ENCODE peak calls at places on chromosomes 13 and 19, in five cellular contexts. Z, M, K, Q and E are unnamed samples.

GRCh38 chr19:41774515-41774980 is 19.2 kb downstream of the CEACAM6 start:
- DNase-seq in K (no peak), Q (no peak), Z (peak; percentile 38), M (no peak), E (no peak)

GRCh38 chr19:51726049-51726448 is 2.3 kb upstream of the HAS1 start:
- DNase-seq in M (peak; percentile 64), Q (no peak), K (no peak), Z (no peak), E (peak; percentile 33)

GRCh38 chr19:4553092-4553695 is 6.3 kb downstream of the SEMA6B start:
- DNase-seq in K (no peak), Z (no peak), Q (no peak), M (no peak), E (no peak)

GRCh38 chr19:14530505-14530904 is 1.1 kb downstream of the TECR start:
- DNase-seq in Z (no peak), Q (no peak), M (no peak), K (no peak), E (no peak)

GRCh38 chr19:45638930-45639729 is at the start of gene EML2:
- DNase-seq in K (no peak), Q (no peak), M (no peak), Z (peak; percentile 58), E (no peak)

GRCh38 chr19:10209305-10209704 is 14.6 kb upstream of the DNMT1 start:
- DNase-seq in Z (no peak), Q (no peak), M (peak; percentile 43), K (no peak), E (no peak)

GRCh38 chr13:73898276-73898675 is 235.9 kb downstream of the KLF12 start:
- DNase-seq in Q (no peak), K (no peak), M (no peak), Z (no peak), E (no peak)

GRCh38 chr19:36775768-36776167 is 3.2 kb upstream of the ZNF850 start:
- DNase-seq in K (peak; percentile 50), M (no peak), Q (no peak), Z (no peak), E (no peak)

GRCh38 chr13:107669356-107669755 is 546.0 kb downstream of the LIG4 start:
- DNase-seq in Z (no peak), M (no peak), K (no peak), Q (no peak), E (no peak)

GRCh38 chr13:59946924-59947323 is 216.8 kb downstream of the DIAPH3 start:
- DNase-seq in Z (no peak), K (no peak), Q (no peak), M (no peak), E (no peak)

GRCh38 chr13:75353786-75354193 is 128.2 kb downstream of the TBC1D4 start:
- DNase-seq in K (no peak), Z (no peak), M (no peak), Q (no peak), E (no peak)

GRCh38 chr13:46314587-46314986 is 72.5 kb downstream of the RUBCNL start:
- DNase-seq in Q (no peak), Z (no peak), M (no peak), K (no peak), E (no peak)
- H3K27ac ChIP-seq in Q (no peak overlapping the region), Z (no peak overlapping the region), M (no peak overlapping the region), K (no peak overlapping the region), E (no peak overlapping the region)

GRCh38 chr19:50417138-50417849 is 1.4 kb upstream of the SPIB start:
- DNase-seq in Q (no peak), Z (no peak), K (no peak), M (no peak), E (no peak)
- H3K27ac ChIP-seq in Q (no peak overlapping the region), Z (no peak overlapping the region), K (no peak overlapping the region), M (no peak overlapping the region), E (no peak overlapping the region)

GRCh38 chr13:48429886-48430285 is 17.0 kb upstream of the LPAR6 start:
- DNase-seq in M (no peak), K (no peak), Q (no peak), Z (no peak), E (no peak)

GRCh38 chr13:48431987-48432615 is 19.2 kb upstream of the LPAR6 start:
- DNase-seq in Q (no peak), K (no peak), Z (no peak), M (no peak), E (no peak)

GRCh38 chr13:48434203-48434602 is 21.3 kb upstream of the LPAR6 start:
- DNase-seq in Q (no peak), M (no peak), K (no peak), Z (no peak), E (no peak)

GRCh38 chr13:48429036-48429435 is 16.1 kb upstream of the LPAR6 start:
- DNase-seq in Q (no peak), M (no peak), K (no peak), Z (no peak), E (no peak)

GRCh38 chr13:48431431-48431830 is 18.5 kb upstream of the LPAR6 start:
- DNase-seq in K (no peak), Z (no peak), M (no peak), Q (no peak), E (no peak)
- H3K27ac ChIP-seq in K (peak overlapping the region; percentile 54), Z (no peak overlapping the region), M (peak overlapping the region; percentile 56), Q (no peak overlapping the region), E (peak overlapping the region; percentile 66)

GRCh38 chr13:99558570-99559180 is 57.4 kb downstream of the TM9SF2 start:
- DNase-seq in Q (no peak), K (no peak), Z (no peak), M (no peak), E (no peak)
- H3K27ac ChIP-seq in Q (no peak overlapping the region), K (no peak overlapping the region), Z (no peak overlapping the region), M (no peak overlapping the region), E (no peak overlapping the region)